ENCODE peak calls at places on chromosomes 4 and X, in nine cellular contexts. Q, F, G, W, Y, O, I, X and H are unnamed samples.

GRCh38 chr4:166422475-166422874 is 549.4 kb downstream of the TLL1 start:
- DNase-seq in Q (no peak), F (peak; percentile 75), G (no peak), W (no peak), Y (no peak), O (no peak), I (no peak), X (no peak), H (no peak)

GRCh38 chr4:183344523-183345255 is 22.5 kb upstream of the CLDN24 start:
- DNase-seq in Q (no peak), F (no peak), G (peak; percentile 44), W (peak; percentile 50), Y (no peak), O (no peak), I (no peak), X (no peak), H (no peak)

GRCh38 chrX:109533005-109533404 is 3.6 kb upstream of the NXT2 start:
- DNase-seq in Q (no peak), F (no peak), G (no peak), W (no peak), Y (no peak), O (peak; percentile 7), I (no peak), X (no peak), H (no peak)

GRCh38 chrX:19182785-19183184 is 60.5 kb upstream of the ADGRG2 start:
- DNase-seq in Q (no peak), F (no peak), G (no peak), W (no peak), Y (no peak), O (no peak), I (no peak), X (no peak), H (no peak)

GRCh38 chr4:59537231-59537886 is 1662.8 kb upstream of the ADGRL3 start:
- DNase-seq in Q (no peak), F (peak; percentile 73), G (no peak), W (no peak), Y (no peak), O (no peak), I (no peak), X (no peak), H (no peak)

GRCh38 chrX:110741213-110741796 is 54.3 kb downstream of the CHRDL1 start:
- DNase-seq in Q (no peak), F (peak; percentile 10), G (no peak), W (no peak), Y (peak; percentile 48), O (no peak), I (no peak), X (no peak), H (no peak)

GRCh38 chr4:152094851-152095700 is 334.3 kb upstream of the GATB start:
- DNase-seq in Q (no peak), F (peak; percentile 56), G (no peak), W (no peak), Y (no peak), O (no peak), I (no peak), X (no peak), H (peak; percentile 46)

GRCh38 chr4:145796338-145796737 is 116.4 kb downstream of the C4orf51 start:
- DNase-seq in Q (no peak), F (no peak), G (no peak), W (no peak), Y (no peak), O (no peak), I (no peak), X (no peak), H (no peak)

GRCh38 chrX:69323786-69324720 is 158.8 kb upstream of the PJA1 start:
- DNase-seq in Q (no peak), F (no peak), G (no peak), W (no peak), Y (no peak), O (no peak), I (no peak), X (no peak), H (no peak)

GRCh38 chr4:78766026-78766425 is 10.1 kb upstream of the BMP2K start:
- DNase-seq in Q (no peak), F (no peak), G (no peak), W (no peak), Y (no peak), O (no peak), I (no peak), X (no peak), H (no peak)

GRCh38 chrX:53073115-53073581 is 9.0 kb upstream of the TSPYL2 start:
- DNase-seq in Q (no peak), F (no peak), G (no peak), W (peak; percentile 55), Y (no peak), O (no peak), I (no peak), X (no peak), H (no peak)

GRCh38 chr4:10629394-10629793 is 55.2 kb downstream of the CLNK start:
- DNase-seq in Q (no peak), F (no peak), G (no peak), W (no peak), Y (no peak), O (no peak), I (no peak), X (no peak), H (no peak)

GRCh38 chr4:33998204-33998603 is 2246.1 kb downstream of the ARAP2 start:
- DNase-seq in Q (no peak), F (no peak), G (no peak), W (no peak), Y (no peak), O (no peak), I (no peak), X (no peak), H (no peak)

GRCh38 chr4:80183196-80184052 is 13.9 kb upstream of the PRDM8 start:
- DNase-seq in Q (no peak), F (no peak), G (peak; percentile 68), W (no peak), Y (peak; percentile 36), O (no peak), I (no peak), X (no peak), H (no peak)

GRCh38 chrX:85114171-85114570 is 110.5 kb downstream of the APOOL start:
- DNase-seq in Q (no peak), F (no peak), G (no peak), W (no peak), Y (no peak), O (no peak), I (no peak), X (no peak), H (no peak)

GRCh38 chrX:29690061-29690460 is 525.3 kb upstream of the MAGEB2 start:
- DNase-seq in Q (no peak), F (no peak), G (no peak), W (no peak), Y (no peak), O (no peak), I (no peak), X (no peak), H (no peak)

GRCh38 chr4:165398570-165398969 is 19.8 kb downstream of the CPE start:
- DNase-seq in Q (no peak), F (no peak), G (no peak), W (no peak), Y (no peak), O (no peak), I (peak; percentile 56), X (peak; percentile 18), H (no peak)

GRCh38 chrX:130083656-130084382 is 26.5 kb downstream of the ELF4 start:
- DNase-seq in Q (no peak), F (no peak), G (peak; percentile 65), W (peak; percentile 88), Y (no peak), O (no peak), I (no peak), X (no peak), H (no peak)
- H3K27ac ChIP-seq in Q (no peak overlapping the region), F (no peak overlapping the region), G (peak overlapping the region; percentile 55), W (peak overlapping the region; percentile 85), Y (no peak overlapping the region), O (no peak overlapping the region), I (no peak overlapping the region), X (no peak overlapping the region), H (no peak overlapping the region)

DNA sequence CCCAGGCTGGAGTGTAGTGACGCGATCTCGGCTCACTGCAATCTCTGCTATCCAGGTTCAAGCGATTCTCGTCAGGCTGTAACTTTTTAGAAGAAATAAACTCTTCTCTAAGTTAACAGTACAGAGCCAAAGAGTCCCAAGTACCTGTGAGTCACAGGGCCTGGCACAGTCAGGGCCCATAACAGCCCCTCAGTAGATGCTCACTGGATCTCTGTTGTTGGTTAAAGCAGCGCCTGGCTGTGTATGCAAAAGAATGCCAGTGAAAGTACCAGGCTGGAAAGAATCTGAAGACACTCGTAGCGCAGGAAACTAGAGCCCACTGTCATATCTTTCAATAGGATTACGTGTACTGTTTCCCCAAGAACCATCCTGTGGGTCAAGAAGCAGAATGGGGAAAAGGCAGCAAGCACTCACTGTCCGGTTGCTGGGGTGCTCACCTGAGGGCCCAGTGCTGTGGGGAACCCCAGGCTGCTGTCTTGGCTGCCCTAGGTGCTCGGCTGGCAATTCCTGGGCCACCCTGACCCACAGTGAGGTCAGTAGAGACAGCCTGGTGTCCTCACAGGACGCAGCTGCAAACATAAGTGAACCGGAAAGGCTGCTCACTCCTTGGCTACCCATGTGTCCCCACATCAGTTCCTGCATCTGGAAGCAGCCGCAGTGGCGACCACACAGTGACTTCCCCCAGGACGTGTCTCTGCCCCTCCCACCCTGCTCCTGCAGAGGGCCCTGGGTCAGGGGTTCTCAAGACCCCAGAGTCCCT is 3.1 kb upstream of the SLBP start:
- DNase-seq in Q (no peak), F (no peak), G (peak; percentile 60), W (peak; percentile 88), Y (peak; percentile 26), O (no peak), I (no peak), X (no peak), H (no peak)
- H3K4me1 ChIP-seq in Q (peaks cover 71% of the 10 kb centered on the region), F (peaks cover 26% of the 10 kb centered on the region), G (peaks cover 43% of the 10 kb centered on the region), W (peaks cover 87% of the 10 kb centered on the region), Y (no peaks in the 10 kb centered on the region), O (peaks cover 20% of the 10 kb centered on the region), I (peaks cover 15% of the 10 kb centered on the region), X (no peaks in the 10 kb centered on the region), H (peaks cover 26% of the 10 kb centered on the region)

GRCh38 chr4:73679836-73680235 is 59.6 kb upstream of the RASSF6 start:
- DNase-seq in Q (no peak), F (peak; percentile 99), G (no peak), W (no peak), Y (no peak), O (no peak), I (no peak), X (no peak), H (no peak)
- H3K27ac ChIP-seq in Q (no peak overlapping the region), F (peak overlapping the region; percentile 96), G (no peak overlapping the region), W (no peak overlapping the region), Y (no peak overlapping the region), O (no peak overlapping the region), I (no peak overlapping the region), X (no peak overlapping the region), H (no peak overlapping the region)

DNA sequence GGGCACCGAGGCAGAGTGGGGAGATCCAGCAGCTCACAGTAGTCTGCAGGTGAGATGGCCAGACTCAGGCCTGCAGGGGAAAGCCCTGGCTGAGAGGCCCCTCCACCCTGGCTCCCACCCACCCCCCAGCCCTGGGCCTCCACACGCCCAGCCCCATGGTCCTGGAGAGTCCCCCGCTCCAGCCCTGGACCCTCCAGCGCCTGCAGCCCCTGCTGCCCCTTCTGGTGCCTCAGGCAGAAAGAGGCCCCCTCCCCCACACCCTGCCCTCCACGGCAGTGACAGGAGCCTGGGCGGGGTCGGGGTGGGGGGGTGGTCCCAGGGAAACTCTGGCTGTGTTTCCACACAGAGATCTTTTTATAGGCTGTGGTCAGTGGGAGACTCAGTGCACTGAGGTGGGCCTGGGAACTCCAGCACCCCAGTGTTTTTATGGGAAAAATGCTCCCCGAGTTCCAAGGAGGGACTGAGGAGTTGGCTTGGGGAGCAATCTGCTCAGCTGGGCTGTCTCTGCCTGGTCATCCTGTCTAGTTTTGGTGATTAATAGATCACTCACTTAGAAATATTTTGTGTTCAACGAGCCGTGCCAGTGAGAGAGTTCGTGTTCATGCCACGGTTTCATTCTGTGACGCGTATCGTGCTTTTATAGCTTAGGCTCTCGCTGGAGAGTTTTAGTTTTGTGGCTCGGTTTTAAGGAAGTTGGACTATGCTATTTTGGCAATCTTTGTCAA is 53.1 kb upstream of the HGFAC start:
- DNase-seq in Q (no peak), F (peak; percentile 81), G (peak; percentile 67), W (peak; percentile 76), Y (no peak), O (no peak), I (peak; percentile 78), X (no peak), H (no peak)
- H3K4me1 ChIP-seq in Q (peaks cover 53% of the 10 kb centered on the region), F (peaks cover 25% of the 10 kb centered on the region), G (peaks cover 29% of the 10 kb centered on the region), W (peaks cover 45% of the 10 kb centered on the region), Y (peaks cover 3% of the 10 kb centered on the region), O (no peaks in the 10 kb centered on the region), I (peaks cover 57% of the 10 kb centered on the region), X (no peaks in the 10 kb centered on the region), H (peaks cover 17% of the 10 kb centered on the region)